ENCODE peak calls at places on chromosomes 11 and 22, in six cellular contexts. One of them, this sample, is unnamed.

GRCh38 chr11:66366844-66367477 is 4.6 kb downstream of the SLC29A2 start:
- DNase-seq in uterus: no peak
- DNase-seq in GM20000: peak; percentile 3
- DNase-seq in heart left ventricle: no peak
- DNase-seq in GM12865: no peak
- DNase-seq in brain microvascular endothelial cell: no peak
- DNase-seq in this sample: no peak

GRCh38 chr11:70304208-70304603 is 33.7 kb downstream of the PPFIA1 start:
- DNase-seq in uterus: no peak
- DNase-seq in GM20000: no peak
- DNase-seq in heart left ventricle: no peak
- DNase-seq in GM12865: no peak
- DNase-seq in brain microvascular endothelial cell: no peak
- DNase-seq in this sample: no peak

GRCh38 chr22:40624770-40625169 is 11.7 kb downstream of the MRTFA start:
- DNase-seq in uterus: no peak
- DNase-seq in GM20000: no peak
- DNase-seq in heart left ventricle: no peak
- DNase-seq in GM12865: no peak
- DNase-seq in brain microvascular endothelial cell: no peak
- DNase-seq in this sample: no peak

GRCh38 chr11:125464266-125464662 is 31.8 kb downstream of the FEZ1 start:
- DNase-seq in uterus: no peak
- DNase-seq in GM20000: no peak
- DNase-seq in heart left ventricle: no peak
- DNase-seq in GM12865: no peak
- DNase-seq in brain microvascular endothelial cell: peak; percentile 22
- DNase-seq in this sample: no peak

GRCh38 chr11:120208777-120209176 is 2.1 kb upstream of the OAF start:
- DNase-seq in uterus: peak; percentile 55
- DNase-seq in GM20000: no peak
- DNase-seq in heart left ventricle: no peak
- DNase-seq in GM12865: no peak
- DNase-seq in brain microvascular endothelial cell: peak; percentile 29
- DNase-seq in this sample: no peak

GRCh38 chr11:121741316-121741715 is 288.5 kb upstream of the SORL1-AS1 start:
- DNase-seq in uterus: peak; percentile 45
- DNase-seq in GM20000: no peak
- DNase-seq in heart left ventricle: peak; percentile 18
- DNase-seq in GM12865: no peak
- DNase-seq in brain microvascular endothelial cell: no peak
- DNase-seq in this sample: no peak

GRCh38 chr11:1234771-1235614 is 12.1 kb downstream of the MUC5B start:
- DNase-seq in uterus: no peak
- DNase-seq in GM20000: no peak
- DNase-seq in heart left ventricle: no peak
- DNase-seq in GM12865: no peak
- DNase-seq in brain microvascular endothelial cell: no peak
- DNase-seq in this sample: no peak

GRCh38 chr22:42623301-42623751 is 8.6 kb upstream of the POLDIP3 start:
- DNase-seq in uterus: no peak
- DNase-seq in GM20000: peak; percentile 59
- DNase-seq in heart left ventricle: no peak
- DNase-seq in GM12865: peak; percentile 63
- DNase-seq in brain microvascular endothelial cell: no peak
- DNase-seq in this sample: no peak

GRCh38 chr11:33703234-33703633 is 2.6 kb upstream of the C11orf91 start:
- DNase-seq in uterus: no peak
- DNase-seq in GM20000: no peak
- DNase-seq in heart left ventricle: no peak
- DNase-seq in GM12865: no peak
- DNase-seq in brain microvascular endothelial cell: no peak
- DNase-seq in this sample: no peak

GRCh38 chr11:1036303-1036923 is at the start of gene MUC6:
- DNase-seq in uterus: no peak
- DNase-seq in GM20000: no peak
- DNase-seq in heart left ventricle: no peak
- DNase-seq in GM12865: no peak
- DNase-seq in brain microvascular endothelial cell: no peak
- DNase-seq in this sample: no peak

GRCh38 chr11:133162228-133162627 is 370.1 kb downstream of the OPCML start:
- DNase-seq in uterus: no peak
- DNase-seq in GM20000: no peak
- DNase-seq in heart left ventricle: no peak
- DNase-seq in GM12865: no peak
- DNase-seq in brain microvascular endothelial cell: no peak
- DNase-seq in this sample: no peak

GRCh38 chr11:94825111-94825880 is 57.1 kb downstream of the AMOTL1 start:
- DNase-seq in uterus: no peak
- DNase-seq in GM20000: no peak
- DNase-seq in heart left ventricle: no peak
- DNase-seq in GM12865: no peak
- DNase-seq in brain microvascular endothelial cell: no peak
- DNase-seq in this sample: no peak

GRCh38 chr11:36008576-36008975 is 64.7 kb downstream of the LDLRAD3 start:
- DNase-seq in uterus: no peak
- DNase-seq in GM20000: no peak
- DNase-seq in heart left ventricle: no peak
- DNase-seq in GM12865: no peak
- DNase-seq in brain microvascular endothelial cell: no peak
- DNase-seq in this sample: no peak

GRCh38 chr11:122104381-122104780 is 11.6 kb downstream of the BLID start:
- DNase-seq in uterus: no peak
- DNase-seq in GM20000: no peak
- DNase-seq in heart left ventricle: no peak
- DNase-seq in GM12865: no peak
- DNase-seq in brain microvascular endothelial cell: no peak
- DNase-seq in this sample: no peak

GRCh38 chr11:116115801-116116200 is 611.6 kb upstream of the CADM1 start:
- DNase-seq in uterus: no peak
- DNase-seq in GM20000: no peak
- DNase-seq in heart left ventricle: no peak
- DNase-seq in GM12865: no peak
- DNase-seq in brain microvascular endothelial cell: no peak
- DNase-seq in this sample: no peak

GRCh38 chr11:122524532-122524882 is 131.0 kb upstream of the UBASH3B start:
- DNase-seq in uterus: no peak
- DNase-seq in GM20000: no peak
- DNase-seq in heart left ventricle: no peak
- DNase-seq in GM12865: no peak
- DNase-seq in brain microvascular endothelial cell: no peak
- DNase-seq in this sample: no peak

GRCh38 chr11:17746096-17746495 is 11.5 kb downstream of the KCNC1 start:
- DNase-seq in uterus: no peak
- DNase-seq in GM20000: no peak
- DNase-seq in heart left ventricle: no peak
- DNase-seq in GM12865: no peak
- DNase-seq in brain microvascular endothelial cell: no peak
- DNase-seq in this sample: no peak

GRCh38 chr11:71499125-71499524 is 27.9 kb upstream of the KRTAP5-7 start:
- DNase-seq in uterus: no peak
- DNase-seq in GM20000: no peak
- DNase-seq in heart left ventricle: no peak
- DNase-seq in GM12865: no peak
- DNase-seq in brain microvascular endothelial cell: peak; percentile 36
- DNase-seq in this sample: no peak

GRCh38 chr11:770642-771616 is 6.4 kb downstream of the GATD1 start:
- DNase-seq in uterus: no peak
- DNase-seq in GM20000: no peak
- DNase-seq in heart left ventricle: peak; percentile 17
- DNase-seq in GM12865: no peak
- DNase-seq in brain microvascular endothelial cell: no peak
- DNase-seq in this sample: no peak

GRCh38 chr11:64090811-64091516 is 55.2 kb downstream of the FLRT1 start:
- DNase-seq in uterus: no peak
- DNase-seq in GM20000: no peak
- DNase-seq in heart left ventricle: no peak
- DNase-seq in GM12865: no peak
- DNase-seq in brain microvascular endothelial cell: no peak
- DNase-seq in this sample: peak; percentile 37
- TF ChIP-seq CTCF in uterus: no peak
- TF ChIP-seq CTCF in GM20000: no peak
- TF ChIP-seq CTCF in heart left ventricle: no peak
- TF ChIP-seq CTCF in GM12865: no peak
- TF ChIP-seq CTCF in brain microvascular endothelial cell: no peak
- TF ChIP-seq CTCF in this sample: no peak

DNA sequence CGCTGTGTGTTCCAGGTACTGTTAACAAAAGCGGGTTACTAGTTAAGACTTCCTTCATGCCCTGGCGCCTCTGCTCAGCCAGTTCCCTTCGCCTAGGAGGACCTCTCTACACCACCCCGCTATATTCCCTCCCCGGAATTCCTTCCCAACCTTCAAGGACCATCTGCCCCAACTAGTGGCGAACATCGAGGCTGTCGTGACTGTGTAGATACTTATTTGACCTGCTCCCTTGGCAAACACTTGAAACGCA is 450 bp upstream of the BCL2L13 start:
- DNase-seq in uterus: no peak
- DNase-seq in GM20000: peak; percentile 36
- DNase-seq in heart left ventricle: no peak
- DNase-seq in GM12865: no peak
- DNase-seq in brain microvascular endothelial cell: no peak
- DNase-seq in this sample: no peak
- TF ChIP-seq CTCF in uterus: no peak
- TF ChIP-seq CTCF in GM20000: no peak
- TF ChIP-seq CTCF in heart left ventricle: no peak
- TF ChIP-seq CTCF in GM12865: no peak
- TF ChIP-seq CTCF in brain microvascular endothelial cell: peak; percentile 48
- TF ChIP-seq CTCF in this sample: no peak

GRCh38 chr22:46079861-46080821 is 70.2 kb upstream of the PPARA start:
- DNase-seq in uterus: peak; percentile 88
- DNase-seq in GM20000: no peak
- DNase-seq in heart left ventricle: peak; percentile 80
- DNase-seq in GM12865: no peak
- DNase-seq in brain microvascular endothelial cell: no peak
- DNase-seq in this sample: no peak
- TF ChIP-seq CTCF in uterus: no peak
- TF ChIP-seq CTCF in GM20000: no peak
- TF ChIP-seq CTCF in heart left ventricle: no peak
- TF ChIP-seq CTCF in GM12865: no peak
- TF ChIP-seq CTCF in brain microvascular endothelial cell: no peak
- TF ChIP-seq CTCF in this sample: no peak

GRCh38 chr11:110527146-110527545 is 97.4 kb downstream of the FDX1 start:
- DNase-seq in uterus: no peak
- DNase-seq in GM20000: no peak
- DNase-seq in heart left ventricle: no peak
- DNase-seq in GM12865: no peak
- DNase-seq in brain microvascular endothelial cell: no peak
- DNase-seq in this sample: no peak

GRCh38 chr11:110526323-110526722 is 96.6 kb downstream of the FDX1 start:
- DNase-seq in uterus: no peak
- DNase-seq in GM20000: no peak
- DNase-seq in heart left ventricle: no peak
- DNase-seq in GM12865: peak; percentile 30
- DNase-seq in brain microvascular endothelial cell: no peak
- DNase-seq in this sample: no peak

GRCh38 chr11:110525883-110526282 is 96.1 kb downstream of the FDX1 start:
- DNase-seq in uterus: peak; percentile 70
- DNase-seq in GM20000: no peak
- DNase-seq in heart left ventricle: no peak
- DNase-seq in GM12865: no peak
- DNase-seq in brain microvascular endothelial cell: peak; percentile 10
- DNase-seq in this sample: no peak

GRCh38 chr11:110531056-110531756 is 101.5 kb downstream of the FDX1 start:
- DNase-seq in uterus: peak; percentile 43
- DNase-seq in GM20000: no peak
- DNase-seq in heart left ventricle: no peak
- DNase-seq in GM12865: no peak
- DNase-seq in brain microvascular endothelial cell: no peak
- DNase-seq in this sample: no peak

GRCh38 chr11:110529043-110529442 is 99.3 kb downstream of the FDX1 start:
- DNase-seq in uterus: no peak
- DNase-seq in GM20000: no peak
- DNase-seq in heart left ventricle: no peak
- DNase-seq in GM12865: peak; percentile 33
- DNase-seq in brain microvascular endothelial cell: peak; percentile 23
- DNase-seq in this sample: no peak
- TF ChIP-seq CTCF in uterus: no peak
- TF ChIP-seq CTCF in GM20000: no peak
- TF ChIP-seq CTCF in heart left ventricle: no peak
- TF ChIP-seq CTCF in GM12865: peak; percentile 29
- TF ChIP-seq CTCF in brain microvascular endothelial cell: peak; percentile 65
- TF ChIP-seq CTCF in this sample: peak; percentile 37

GRCh38 chr11:61131186-61131585 is 28.9 kb downstream of the CD5 start:
- DNase-seq in uterus: no peak
- DNase-seq in GM20000: no peak
- DNase-seq in heart left ventricle: no peak
- DNase-seq in GM12865: no peak
- DNase-seq in brain microvascular endothelial cell: no peak
- DNase-seq in this sample: no peak

GRCh38 chr11:61131586-61131985 is 29.3 kb downstream of the CD5 start:
- DNase-seq in uterus: no peak
- DNase-seq in GM20000: no peak
- DNase-seq in heart left ventricle: no peak
- DNase-seq in GM12865: no peak
- DNase-seq in brain microvascular endothelial cell: no peak
- DNase-seq in this sample: no peak

GRCh38 chr11:61128947-61129346 is 26.7 kb downstream of the CD5 start:
- DNase-seq in uterus: no peak
- DNase-seq in GM20000: no peak
- DNase-seq in heart left ventricle: no peak
- DNase-seq in GM12865: no peak
- DNase-seq in brain microvascular endothelial cell: no peak
- DNase-seq in this sample: no peak

GRCh38 chr11:61127991-61128390 is 25.7 kb downstream of the CD5 start:
- DNase-seq in uterus: no peak
- DNase-seq in GM20000: no peak
- DNase-seq in heart left ventricle: no peak
- DNase-seq in GM12865: no peak
- DNase-seq in brain microvascular endothelial cell: no peak
- DNase-seq in this sample: no peak

DNA sequence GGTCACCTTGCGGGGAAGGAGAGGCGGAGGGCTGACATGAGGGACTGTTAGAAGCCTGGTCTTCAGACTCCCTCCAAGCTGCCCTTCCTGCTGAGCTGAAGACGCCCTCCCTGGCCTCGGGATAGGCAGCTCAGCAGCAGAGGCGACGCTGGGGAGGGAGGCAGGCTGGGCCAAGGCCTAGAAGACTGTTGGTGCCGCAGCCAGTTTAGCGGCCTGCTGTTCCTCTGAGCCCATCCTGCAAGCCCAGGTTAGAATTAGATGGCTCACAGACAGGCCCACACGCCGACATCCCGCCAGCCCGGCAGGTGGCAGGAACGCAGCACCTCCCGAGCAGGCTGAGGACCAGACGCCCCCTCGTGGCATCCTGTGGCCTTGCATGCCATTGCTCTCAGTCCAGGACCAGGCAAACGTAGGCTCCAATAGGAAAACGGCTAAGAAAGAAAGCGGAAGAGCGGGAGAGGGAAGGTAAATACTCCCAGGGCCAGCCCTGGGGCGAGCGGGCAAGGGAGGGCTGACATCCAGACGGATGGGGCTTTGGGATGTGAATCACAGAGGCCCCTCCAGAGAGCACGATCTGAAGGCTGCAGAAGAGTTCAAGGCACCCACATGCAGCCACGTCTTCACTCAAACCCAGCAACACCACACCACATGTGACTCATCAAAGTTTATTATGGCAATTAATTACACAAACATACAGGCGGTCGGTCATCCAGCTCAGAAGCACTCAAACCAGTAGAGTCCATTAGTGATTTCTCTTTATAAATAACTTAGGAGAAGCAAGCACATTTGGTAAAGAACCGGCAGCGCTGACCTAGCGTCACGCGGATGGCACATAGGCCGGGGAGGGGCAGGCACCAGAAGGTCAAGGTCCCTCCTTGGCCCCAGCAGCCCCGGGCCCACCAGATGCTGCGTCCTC is 27.6 kb downstream of the CD5 start:
- DNase-seq in uterus: peak; percentile 90
- DNase-seq in GM20000: peak; percentile 97
- DNase-seq in heart left ventricle: peak; percentile 85
- DNase-seq in GM12865: peak; percentile 93
- DNase-seq in brain microvascular endothelial cell: peak; percentile 81
- DNase-seq in this sample: peak; percentile 92
- TF ChIP-seq CTCF in uterus: peak; percentile 100
- TF ChIP-seq CTCF in GM20000: peak; percentile 100
- TF ChIP-seq CTCF in heart left ventricle: peak; percentile 99
- TF ChIP-seq CTCF in GM12865: peak; percentile 100
- TF ChIP-seq CTCF in brain microvascular endothelial cell: peak; percentile 100
- TF ChIP-seq CTCF in this sample: peak; percentile 100

This sample was measured in neural crest cell.